ENCODE peak calls at places on chromosomes 1 and 21, in eight cellular contexts. One of them, this sample, is unnamed.

GRCh38 chr1:88291902-88292301 is 392.2 kb upstream of the PKN2 start:
- DNase-seq in dorsolateral prefrontal cortex: no peak
- DNase-seq in tibial nerve: no peak
- DNase-seq in GM23338: no peak
- DNase-seq in adrenal gland: no peak
- DNase-seq in CD8-positive, alpha-beta memory T cell: no peak
- DNase-seq in small intestine: no peak
- DNase-seq in mucosa of descending colon: no peak
- DNase-seq in this sample: no peak

GRCh38 chr1:225915538-225915991 is 8.5 kb downstream of the PYCR2 start:
- DNase-seq in dorsolateral prefrontal cortex: no peak
- DNase-seq in tibial nerve: no peak
- DNase-seq in GM23338: no peak
- DNase-seq in adrenal gland: no peak
- DNase-seq in CD8-positive, alpha-beta memory T cell: no peak
- DNase-seq in small intestine: no peak
- DNase-seq in mucosa of descending colon: no peak
- DNase-seq in this sample: peak

GRCh38 chr21:37514038-37514665 is 147.6 kb downstream of the DYRK1A start:
- DNase-seq in dorsolateral prefrontal cortex: no peak
- DNase-seq in tibial nerve: no peak
- DNase-seq in GM23338: no peak
- DNase-seq in adrenal gland: no peak
- DNase-seq in CD8-positive, alpha-beta memory T cell: no peak
- DNase-seq in small intestine: no peak
- DNase-seq in mucosa of descending colon: no peak
- DNase-seq in this sample: no peak

GRCh38 chr1:64917328-64917861 is 49.0 kb downstream of the JAK1 start:
- DNase-seq in dorsolateral prefrontal cortex: no peak
- DNase-seq in tibial nerve: peak
- DNase-seq in GM23338: peak
- DNase-seq in adrenal gland: peak
- DNase-seq in CD8-positive, alpha-beta memory T cell: no peak
- DNase-seq in small intestine: no peak
- DNase-seq in mucosa of descending colon: no peak
- DNase-seq in this sample: no peak

GRCh38 chr1:58857673-58858343 is 74.0 kb upstream of the JUN start:
- DNase-seq in dorsolateral prefrontal cortex: no peak
- DNase-seq in tibial nerve: no peak
- DNase-seq in GM23338: no peak
- DNase-seq in adrenal gland: no peak
- DNase-seq in CD8-positive, alpha-beta memory T cell: peak
- DNase-seq in small intestine: no peak
- DNase-seq in mucosa of descending colon: no peak
- DNase-seq in this sample: no peak

GRCh38 chr1:100400332-100400933 is 48.1 kb downstream of the CDC14A start:
- DNase-seq in dorsolateral prefrontal cortex: no peak
- DNase-seq in tibial nerve: no peak
- DNase-seq in GM23338: peak
- DNase-seq in adrenal gland: peak
- DNase-seq in CD8-positive, alpha-beta memory T cell: peak
- DNase-seq in small intestine: peak
- DNase-seq in mucosa of descending colon: peak
- DNase-seq in this sample: no peak

GRCh38 chr1:61152706-61153105 is 70.3 kb downstream of the NFIA start:
- DNase-seq in dorsolateral prefrontal cortex: no peak
- DNase-seq in tibial nerve: no peak
- DNase-seq in GM23338: no peak
- DNase-seq in adrenal gland: no peak
- DNase-seq in CD8-positive, alpha-beta memory T cell: no peak
- DNase-seq in small intestine: no peak
- DNase-seq in mucosa of descending colon: no peak
- DNase-seq in this sample: no peak

GRCh38 chr1:156154317-156154749 is 948 bp downstream of the SEMA4A start:
- DNase-seq in dorsolateral prefrontal cortex: no peak
- DNase-seq in tibial nerve: no peak
- DNase-seq in GM23338: no peak
- DNase-seq in adrenal gland: no peak
- DNase-seq in CD8-positive, alpha-beta memory T cell: no peak
- DNase-seq in small intestine: no peak
- DNase-seq in mucosa of descending colon: no peak
- DNase-seq in this sample: no peak

GRCh38 chr1:154759196-154759595 is 110.9 kb downstream of the KCNN3 start:
- DNase-seq in dorsolateral prefrontal cortex: no peak
- DNase-seq in tibial nerve: no peak
- DNase-seq in GM23338: no peak
- DNase-seq in adrenal gland: no peak
- DNase-seq in CD8-positive, alpha-beta memory T cell: peak
- DNase-seq in small intestine: no peak
- DNase-seq in mucosa of descending colon: no peak
- DNase-seq in this sample: no peak

GRCh38 chr1:172144445-172145060 is 275.9 kb upstream of the C1orf105 start:
- DNase-seq in dorsolateral prefrontal cortex: no peak
- DNase-seq in tibial nerve: peak
- DNase-seq in GM23338: no peak
- DNase-seq in adrenal gland: peak
- DNase-seq in CD8-positive, alpha-beta memory T cell: no peak
- DNase-seq in small intestine: peak
- DNase-seq in mucosa of descending colon: peak
- DNase-seq in this sample: no peak

GRCh38 chr1:28508435-28508754 is 2.6 kb downstream of the RCC1 start:
- DNase-seq in dorsolateral prefrontal cortex: no peak
- DNase-seq in tibial nerve: no peak
- DNase-seq in GM23338: no peak
- DNase-seq in adrenal gland: no peak
- DNase-seq in CD8-positive, alpha-beta memory T cell: no peak
- DNase-seq in small intestine: no peak
- DNase-seq in mucosa of descending colon: no peak
- DNase-seq in this sample: no peak

GRCh38 chr1:59972216-59972924 is 45.8 kb upstream of the CYP2J2 start:
- DNase-seq in dorsolateral prefrontal cortex: no peak
- DNase-seq in tibial nerve: no peak
- DNase-seq in GM23338: no peak
- DNase-seq in adrenal gland: no peak
- DNase-seq in CD8-positive, alpha-beta memory T cell: no peak
- DNase-seq in small intestine: no peak
- DNase-seq in mucosa of descending colon: no peak
- DNase-seq in this sample: no peak

GRCh38 chr1:35882945-35883680 is at the start of gene AGO1:
- DNase-seq in dorsolateral prefrontal cortex: peak
- DNase-seq in tibial nerve: peak
- DNase-seq in GM23338: peak
- DNase-seq in adrenal gland: peak
- DNase-seq in CD8-positive, alpha-beta memory T cell: peak
- DNase-seq in small intestine: peak
- DNase-seq in mucosa of descending colon: peak
- DNase-seq in this sample: peak

GRCh38 chr1:35884934-35885333 is 1.9 kb downstream of the AGO1 start:
- DNase-seq in dorsolateral prefrontal cortex: no peak
- DNase-seq in tibial nerve: no peak
- DNase-seq in GM23338: no peak
- DNase-seq in adrenal gland: no peak
- DNase-seq in CD8-positive, alpha-beta memory T cell: no peak
- DNase-seq in small intestine: no peak
- DNase-seq in mucosa of descending colon: no peak
- DNase-seq in this sample: no peak

GRCh38 chr1:35883681-35884155 is 709 bp downstream of the AGO1 start:
- DNase-seq in dorsolateral prefrontal cortex: peak
- DNase-seq in tibial nerve: no peak
- DNase-seq in GM23338: peak
- DNase-seq in adrenal gland: peak
- DNase-seq in CD8-positive, alpha-beta memory T cell: peak
- DNase-seq in small intestine: peak
- DNase-seq in mucosa of descending colon: peak
- DNase-seq in this sample: peak

GRCh38 chr1:35882586-35882944 is 444 bp upstream of the AGO1 start:
- DNase-seq in dorsolateral prefrontal cortex: no peak
- DNase-seq in tibial nerve: no peak
- DNase-seq in GM23338: no peak
- DNase-seq in adrenal gland: no peak
- DNase-seq in CD8-positive, alpha-beta memory T cell: no peak
- DNase-seq in small intestine: no peak
- DNase-seq in mucosa of descending colon: no peak
- DNase-seq in this sample: no peak

GRCh38 chr1:35881850-35882273 is 1.1 kb upstream of the AGO1 start:
- DNase-seq in dorsolateral prefrontal cortex: no peak
- DNase-seq in tibial nerve: no peak
- DNase-seq in GM23338: no peak
- DNase-seq in adrenal gland: no peak
- DNase-seq in CD8-positive, alpha-beta memory T cell: no peak
- DNase-seq in small intestine: no peak
- DNase-seq in mucosa of descending colon: no peak
- DNase-seq in this sample: no peak
- H3K4me3 ChIP-seq in dorsolateral prefrontal cortex: no peak
- H3K4me3 ChIP-seq in tibial nerve: no peak
- H3K4me3 ChIP-seq in GM23338: no peak
- H3K4me3 ChIP-seq in adrenal gland: no peak
- H3K4me3 ChIP-seq in CD8-positive, alpha-beta memory T cell: no peak
- H3K4me3 ChIP-seq in small intestine: no peak
- H3K4me3 ChIP-seq in mucosa of descending colon: no peak
- H3K4me3 ChIP-seq in this sample: no peak

DNA sequence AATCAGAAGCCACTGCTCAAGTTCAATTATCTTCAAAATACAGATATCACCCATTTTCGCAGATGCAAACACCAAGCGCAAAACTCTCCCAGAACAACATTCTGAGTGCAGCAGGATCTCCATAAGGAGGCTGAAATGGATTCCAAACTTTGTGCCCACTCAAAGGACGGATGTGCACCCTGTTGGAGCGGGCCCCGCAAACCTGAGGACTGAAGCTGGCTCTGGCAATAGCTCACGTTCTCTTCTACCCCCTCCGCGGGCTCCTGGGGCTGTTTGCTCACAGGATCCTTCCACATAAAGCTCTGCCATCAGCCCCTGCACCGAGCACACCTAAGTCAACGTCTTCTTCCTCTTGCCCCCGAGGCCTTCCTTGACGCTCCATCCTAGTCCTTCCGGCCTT is 11.7 kb upstream of the RCSD1 start:
- DNase-seq in dorsolateral prefrontal cortex: no peak
- DNase-seq in tibial nerve: no peak
- DNase-seq in GM23338: no peak
- DNase-seq in adrenal gland: no peak
- DNase-seq in CD8-positive, alpha-beta memory T cell: no peak
- DNase-seq in small intestine: no peak
- DNase-seq in mucosa of descending colon: no peak
- DNase-seq in this sample: no peak
- H3K4me3 ChIP-seq in dorsolateral prefrontal cortex: no peak
- H3K4me3 ChIP-seq in tibial nerve: no peak
- H3K4me3 ChIP-seq in GM23338: no peak
- H3K4me3 ChIP-seq in adrenal gland: no peak
- H3K4me3 ChIP-seq in CD8-positive, alpha-beta memory T cell: no peak
- H3K4me3 ChIP-seq in small intestine: no peak
- H3K4me3 ChIP-seq in mucosa of descending colon: no peak
- H3K4me3 ChIP-seq in this sample: no peak

DNA sequence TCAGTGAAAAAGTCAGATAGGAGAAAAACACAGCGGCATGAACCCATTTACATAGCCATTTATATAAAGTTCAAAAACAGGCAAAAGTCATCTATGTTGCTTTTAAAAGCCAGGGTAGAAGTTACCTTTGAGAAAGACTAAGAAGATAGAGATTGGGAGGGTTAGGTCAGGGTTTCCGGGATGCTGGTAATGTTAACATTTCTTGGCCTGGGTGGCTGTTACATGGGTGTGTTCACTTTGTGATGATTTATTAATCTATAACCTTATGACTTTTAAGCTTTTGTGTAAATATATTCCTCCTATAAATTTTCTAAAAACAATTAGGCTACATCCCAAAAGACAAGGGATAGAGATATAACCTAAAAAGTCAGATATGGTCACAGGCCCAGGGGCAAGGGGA is 15.0 kb upstream of the FAM20B start:
- DNase-seq in dorsolateral prefrontal cortex: no peak
- DNase-seq in tibial nerve: no peak
- DNase-seq in GM23338: no peak
- DNase-seq in adrenal gland: no peak
- DNase-seq in CD8-positive, alpha-beta memory T cell: no peak
- DNase-seq in small intestine: no peak
- DNase-seq in mucosa of descending colon: no peak
- DNase-seq in this sample: no peak
- H3K4me3 ChIP-seq in dorsolateral prefrontal cortex: no peak
- H3K4me3 ChIP-seq in tibial nerve: no peak
- H3K4me3 ChIP-seq in GM23338: no peak
- H3K4me3 ChIP-seq in adrenal gland: no peak
- H3K4me3 ChIP-seq in CD8-positive, alpha-beta memory T cell: no peak
- H3K4me3 ChIP-seq in small intestine: no peak
- H3K4me3 ChIP-seq in mucosa of descending colon: no peak
- H3K4me3 ChIP-seq in this sample: no peak

GRCh38 chr1:5511381-5512097 is 480.7 kb downstream of the NPHP4 start:
- DNase-seq in dorsolateral prefrontal cortex: no peak
- DNase-seq in tibial nerve: no peak
- DNase-seq in GM23338: no peak
- DNase-seq in adrenal gland: no peak
- DNase-seq in CD8-positive, alpha-beta memory T cell: no peak
- DNase-seq in small intestine: no peak
- DNase-seq in mucosa of descending colon: no peak
- DNase-seq in this sample: no peak

GRCh38 chr1:5507340-5507739 is 484.9 kb downstream of the NPHP4 start:
- DNase-seq in dorsolateral prefrontal cortex: no peak
- DNase-seq in tibial nerve: no peak
- DNase-seq in GM23338: no peak
- DNase-seq in adrenal gland: no peak
- DNase-seq in CD8-positive, alpha-beta memory T cell: no peak
- DNase-seq in small intestine: no peak
- DNase-seq in mucosa of descending colon: no peak
- DNase-seq in this sample: no peak

GRCh38 chr1:5506634-5507033 is 485.6 kb downstream of the NPHP4 start:
- DNase-seq in dorsolateral prefrontal cortex: no peak
- DNase-seq in tibial nerve: no peak
- DNase-seq in GM23338: no peak
- DNase-seq in adrenal gland: no peak
- DNase-seq in CD8-positive, alpha-beta memory T cell: no peak
- DNase-seq in small intestine: no peak
- DNase-seq in mucosa of descending colon: no peak
- DNase-seq in this sample: no peak

GRCh38 chr1:5508669-5509330 is 483.4 kb downstream of the NPHP4 start:
- DNase-seq in dorsolateral prefrontal cortex: no peak
- DNase-seq in tibial nerve: no peak
- DNase-seq in GM23338: no peak
- DNase-seq in adrenal gland: no peak
- DNase-seq in CD8-positive, alpha-beta memory T cell: no peak
- DNase-seq in small intestine: no peak
- DNase-seq in mucosa of descending colon: no peak
- DNase-seq in this sample: no peak

DNA sequence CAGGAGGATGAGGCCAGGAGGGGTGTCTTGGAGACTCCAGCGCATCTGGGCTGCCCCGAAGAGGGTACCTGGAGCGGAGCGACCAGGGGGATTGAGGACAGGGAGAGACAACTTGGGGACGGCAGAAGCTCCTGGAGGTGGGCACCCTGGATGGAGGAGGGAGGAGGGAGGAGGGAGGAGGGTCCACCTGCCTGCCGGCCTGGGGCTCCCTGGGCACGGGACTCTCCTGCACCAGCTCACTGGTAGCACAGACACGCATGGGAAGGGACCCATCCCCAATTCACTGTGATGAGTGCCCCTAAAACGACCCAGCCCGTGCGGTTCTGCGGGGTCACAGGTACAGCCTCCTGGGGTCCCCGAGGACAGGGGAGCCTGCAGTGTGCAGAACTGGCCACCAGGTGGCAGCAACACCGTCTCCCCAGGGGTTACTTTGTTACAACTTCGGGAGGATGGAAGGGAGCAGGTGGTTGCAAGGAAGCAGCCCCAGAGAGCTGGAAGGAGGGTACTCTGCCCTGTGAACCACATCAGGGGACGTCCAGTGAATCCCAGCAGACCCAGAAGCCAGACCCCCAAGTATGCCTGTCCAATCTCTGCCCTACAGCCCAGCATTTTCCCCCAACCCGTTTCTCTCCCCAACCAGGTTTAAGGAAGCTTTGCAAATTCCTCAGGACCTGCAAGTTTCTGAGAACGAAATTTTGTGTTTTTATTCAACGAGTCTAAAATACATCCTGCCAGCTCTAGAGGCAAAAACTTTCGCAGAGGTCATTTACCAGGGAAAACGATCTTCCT is 482.4 kb downstream of the NPHP4 start:
- DNase-seq in dorsolateral prefrontal cortex: peak
- DNase-seq in tibial nerve: no peak
- DNase-seq in GM23338: peak
- DNase-seq in adrenal gland: peak
- DNase-seq in CD8-positive, alpha-beta memory T cell: peak
- DNase-seq in small intestine: peak
- DNase-seq in mucosa of descending colon: peak
- DNase-seq in this sample: peak
- H3K4me3 ChIP-seq in dorsolateral prefrontal cortex: no peak
- H3K4me3 ChIP-seq in tibial nerve: no peak
- H3K4me3 ChIP-seq in GM23338: no peak
- H3K4me3 ChIP-seq in adrenal gland: no peak
- H3K4me3 ChIP-seq in CD8-positive, alpha-beta memory T cell: no peak
- H3K4me3 ChIP-seq in small intestine: no peak
- H3K4me3 ChIP-seq in mucosa of descending colon: no peak
- H3K4me3 ChIP-seq in this sample: no peak